ENCODE peak calls at places on chromosomes 12 and 14, in seven cellular contexts. P, T, D, M, V, S and A are unnamed samples.

GRCh38 chr12:94677778-94678177 is 27.4 kb upstream of the TMCC3 start:
- DNase-seq in M (no peak), S (no peak), P (no peak), D (no peak), T (no peak), V (no peak), A (no peak)

GRCh38 chr12:6533653-6534157 is 612 bp upstream of the GAPDH start:
- DNase-seq in S (no peak), T (peak; percentile 68), M (peak; percentile 75), V (peak; percentile 95), P (peak; percentile 79), D (no peak), A (peak; percentile 76)

GRCh38 chr12:9940370-9940769 is 8.2 kb upstream of the CLEC2A start:
- DNase-seq in P (no peak), M (no peak), T (no peak), V (no peak), D (no peak), S (no peak), A (no peak)

GRCh38 chr14:37090026-37090425 is 82.4 kb downstream of the SLC25A21 start:
- DNase-seq in M (no peak), T (no peak), D (no peak), P (no peak), V (no peak), S (peak; percentile 59), A (no peak)

GRCh38 chr12:66297923-66298322 is 4.4 kb upstream of the HELB start:
- DNase-seq in P (no peak), D (no peak), T (no peak), V (no peak), M (no peak), S (no peak), A (no peak)

GRCh38 chr12:541676-542289 is 82.0 kb downstream of the B4GALNT3 start:
- DNase-seq in P (no peak), T (no peak), M (no peak), S (no peak), D (no peak), V (no peak), A (no peak)

GRCh38 chr12:93140309-93140708 is 211.2 kb upstream of the EEA1 start:
- DNase-seq in S (no peak), M (no peak), P (no peak), T (no peak), V (no peak), D (no peak), A (no peak)

GRCh38 chr12:120581998-120582397 is 796 bp upstream of the POP5 start:
- DNase-seq in M (no peak), D (no peak), V (no peak), S (no peak), P (no peak), T (no peak), A (no peak)

GRCh38 chr14:64623576-64624165 is 73.9 kb downstream of the PPP1R36 start:
- DNase-seq in V (peak; percentile 32), T (no peak), D (no peak), S (no peak), P (no peak), M (no peak), A (no peak)

GRCh38 chr12:117091758-117092510 is 7.3 kb downstream of the TESC start:
- DNase-seq in T (no peak), D (no peak), V (no peak), S (no peak), P (no peak), M (no peak), A (no peak)

GRCh38 chr12:42483534-42483857 is 106.0 kb downstream of the PRICKLE1 start:
- DNase-seq in V (peak; percentile 89), T (no peak), D (peak; percentile 35), P (peak; percentile 46), S (no peak), M (no peak), A (no peak)

GRCh38 chr12:121767525-121768016 is 25.9 kb downstream of the RHOF start:
- DNase-seq in M (peak; percentile 88), P (peak; percentile 73), S (no peak), T (peak; percentile 50), D (no peak), V (no peak), A (no peak)

GRCh38 chr12:112103758-112104504 is 4.7 kb downstream of the NAA25 start:
- DNase-seq in S (no peak), P (no peak), M (no peak), V (peak; percentile 18), D (no peak), T (no peak), A (no peak)

GRCh38 chr12:24954261-24954660 is 5.4 kb upstream of the BCAT1 start:
- DNase-seq in M (no peak), T (no peak), V (no peak), D (no peak), P (no peak), S (no peak), A (no peak)

GRCh38 chr12:45122776-45123380 is 72.0 kb upstream of the DBX2 start:
- DNase-seq in T (no peak), D (no peak), V (no peak), S (no peak), P (no peak), M (no peak), A (no peak)

GRCh38 chr14:81211844-81212243 is 8.9 kb downstream of the GTF2A1 start:
- DNase-seq in V (no peak), P (peak; percentile 27), M (no peak), D (no peak), T (peak; percentile 35), S (no peak), A (no peak)

DNA sequence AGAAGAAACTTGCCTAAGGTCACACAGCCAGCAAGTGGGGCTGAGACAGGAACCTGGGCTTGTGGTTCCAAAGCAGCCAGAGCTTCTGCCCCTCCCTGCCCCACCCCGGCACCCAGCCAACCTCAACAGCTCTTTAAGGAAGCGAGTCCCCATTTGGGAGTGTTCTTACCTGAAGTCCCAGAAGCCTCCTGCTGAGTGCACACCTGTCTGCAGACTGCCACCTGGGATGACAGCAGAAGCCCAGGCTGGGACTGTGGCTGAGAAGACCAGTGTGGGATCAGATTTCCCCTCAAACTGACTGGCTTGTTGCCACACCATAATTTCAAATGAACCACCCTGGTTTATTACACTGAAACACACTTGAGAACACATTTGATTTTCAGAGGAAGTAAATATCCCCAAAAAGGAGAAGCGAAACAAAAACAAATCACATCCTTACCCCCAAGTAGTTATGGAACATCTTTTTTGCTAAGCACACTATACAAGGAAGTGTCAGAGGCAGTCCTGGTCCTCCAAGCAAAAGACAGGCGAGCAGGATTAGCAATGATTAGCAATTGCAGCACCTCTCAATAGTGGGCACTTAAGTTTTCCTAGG is 6.3 kb upstream of the RIN3 start:
- DNase-seq in M (no peak), V (no peak), P (no peak), D (no peak), T (no peak), S (no peak), A (no peak)
- TF ChIP-seq CTCF in M (no peak), V (no peak), P (no peak), D (no peak), T (no peak), S (no peak), A (no peak)

DNA sequence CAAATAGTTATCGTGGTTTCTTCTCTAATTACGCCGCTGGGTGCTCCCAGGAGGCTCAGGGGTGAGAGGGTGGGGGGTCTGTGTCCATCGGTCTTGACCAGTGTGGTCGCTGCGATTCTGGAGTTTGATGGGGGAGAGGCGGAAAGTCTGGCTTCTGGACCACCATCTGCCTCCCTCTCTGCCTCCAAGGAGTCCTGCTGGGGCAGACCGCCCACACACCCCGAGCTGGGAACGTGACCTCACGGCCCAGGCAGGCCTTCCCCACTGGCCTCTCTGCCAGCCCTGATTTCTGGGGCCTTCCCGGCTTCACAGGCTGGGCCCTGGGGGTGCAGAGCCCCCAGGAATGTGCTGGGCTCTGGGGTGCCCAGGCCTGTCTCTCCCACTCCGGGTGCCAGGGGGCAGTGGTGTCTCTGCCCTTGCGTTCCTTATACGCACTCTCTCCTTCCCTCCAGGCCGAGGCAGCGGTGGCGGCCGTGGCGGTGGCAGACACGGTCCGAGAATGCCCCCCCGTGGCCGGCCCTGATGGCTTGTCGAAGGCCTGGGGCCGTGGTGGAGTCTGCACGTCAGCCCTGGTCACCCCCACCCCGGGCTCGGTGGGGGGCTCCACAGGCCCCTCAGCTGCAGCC is 19.0 kb downstream of the KIF26A start:
- DNase-seq in T (no peak), P (no peak), S (no peak), V (no peak), M (peak; percentile 55), D (no peak), A (no peak)
- TF ChIP-seq CTCF in T (no peak), P (no peak), S (no peak), V (no peak), M (no peak), D (no peak), A (peak; percentile 38)

DNA sequence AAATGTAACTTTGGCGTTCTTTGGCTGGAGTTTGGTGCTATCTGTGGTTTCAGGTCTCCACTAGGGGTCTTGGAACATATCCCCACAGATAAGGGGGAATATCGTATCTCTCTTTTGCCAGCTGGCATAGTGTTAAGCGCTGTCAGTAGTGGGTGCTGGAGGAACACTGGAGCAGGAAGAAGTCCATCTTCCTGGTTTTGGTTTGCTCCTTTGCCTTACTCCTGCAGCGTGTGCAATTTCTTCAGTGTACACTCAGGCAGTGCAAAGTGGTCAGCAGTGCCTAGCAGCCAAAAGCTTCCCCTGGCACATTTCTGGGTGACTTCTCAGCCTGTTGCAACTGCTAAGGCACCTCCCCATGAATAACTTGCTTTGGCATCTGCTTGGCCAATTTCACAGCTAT is 11.7 kb upstream of the RIPK3 start:
- DNase-seq in M (no peak), P (no peak), S (no peak), V (no peak), D (no peak), T (no peak), A (no peak)
- TF ChIP-seq CTCF in M (no peak), P (no peak), S (peak; percentile 15), V (no peak), D (no peak), T (no peak), A (no peak)

DNA sequence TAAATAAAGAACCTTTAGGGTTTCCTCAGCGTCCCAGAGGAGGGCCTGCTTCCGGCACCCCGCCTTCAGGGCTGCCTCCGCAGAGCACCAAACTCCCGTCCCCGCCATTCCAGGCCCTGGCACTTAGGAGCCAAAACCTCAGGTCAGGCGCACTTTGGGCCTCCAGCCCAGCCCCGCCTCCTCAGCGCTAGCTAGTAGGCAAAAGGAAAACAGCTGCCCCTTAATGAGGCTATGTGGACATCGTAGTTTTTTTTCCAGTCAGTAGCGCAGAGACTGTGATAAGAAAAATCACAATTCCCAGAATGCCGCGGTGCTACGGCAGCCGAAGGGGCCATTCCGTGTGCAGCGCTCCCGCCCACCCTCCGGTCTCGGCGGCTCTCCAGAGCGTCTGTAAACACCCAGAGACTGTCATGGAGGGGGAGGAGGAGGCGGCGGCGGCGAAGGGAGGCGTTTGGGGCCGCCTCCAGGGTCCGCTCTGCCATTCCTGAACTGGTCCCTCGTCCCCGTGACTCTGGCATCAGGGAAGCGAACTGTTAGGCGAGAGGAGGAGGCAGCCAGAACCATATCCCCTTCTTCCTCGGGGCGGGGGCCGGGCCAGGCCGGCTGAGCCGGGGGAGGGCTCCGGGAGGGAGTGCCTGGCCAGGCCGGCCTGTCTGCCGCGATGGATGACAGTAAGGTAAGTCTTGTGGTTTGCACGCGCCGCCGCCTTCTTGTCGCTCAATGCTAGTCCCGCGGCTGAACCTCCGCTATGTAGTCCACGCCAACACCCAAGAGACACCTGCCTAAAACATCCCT is at the start of gene CREBL2:
- DNase-seq in M (peak; percentile 88), S (peak; percentile 90), V (peak; percentile 97), T (peak; percentile 96), P (peak; percentile 93), D (peak; percentile 73), A (peak; percentile 79)
- TF ChIP-seq CTCF in M (no peak), S (no peak), V (no peak), T (no peak), P (no peak), D (no peak), A (no peak)

GRCh38 chr12:47886471-47887240 is 18.1 kb downstream of the VDR start:
- DNase-seq in T (no peak), S (no peak), D (no peak), V (no peak), M (no peak), P (no peak), A (no peak)
- TF ChIP-seq CTCF in T (no peak), S (peak; percentile 16), D (no peak), V (no peak), M (no peak), P (no peak), A (no peak)